ENCODE peak calls at places on chromosomes 13 and 19, in eight cellular contexts. L is lower leg skin, I is gastrocnemius medialis, Z is heart right ventricle, K is D721Med, A is HCT116, D is BJ, P is thoracic aorta. F is an unnamed sample.

GRCh38 chr13:44045179-44045562 is 165.5 kb downstream of the LACC1 start:
- DNase-seq in L (no peak), I (no peak), Z (no peak), K (no peak), A (no peak), D (no peak), P (no peak), F (no peak)

GRCh38 chr13:45295536-45295935 is 45.4 kb downstream of the TPT1 start:
- DNase-seq in L (no peak), I (peak), Z (peak), K (no peak), A (no peak), D (no peak), P (no peak), F (no peak)

GRCh38 chr19:533485-534058 is 2.0 kb downstream of the CDC34 start:
- DNase-seq in L (no peak), I (no peak), Z (no peak), K (peak), A (no peak), D (no peak), P (no peak), F (no peak)

GRCh38 chr13:112895521-112896465 is 73.2 kb upstream of the MCF2L start:
- DNase-seq in L (no peak), I (no peak), Z (no peak), K (no peak), A (no peak), D (no peak), P (no peak), F (no peak)

GRCh38 chr19:56273563-56274117 is 1.1 kb downstream of the EDDM13 start:
- DNase-seq in L (no peak), I (no peak), Z (no peak), K (no peak), A (no peak), D (no peak), P (no peak), F (no peak)

GRCh38 chr13:113860579-113861432 is 3.1 kb downstream of the GAS6 start:
- DNase-seq in L (peak), I (no peak), Z (peak), K (no peak), A (no peak), D (no peak), P (no peak), F (no peak)

GRCh38 chr19:16814526-16815100 is 14.6 kb upstream of the SIN3B start:
- DNase-seq in L (no peak), I (no peak), Z (no peak), K (no peak), A (no peak), D (no peak), P (no peak), F (no peak)

GRCh38 chr19:51637362-51637978 is 7.3 kb upstream of the SIGLEC5 start:
- DNase-seq in L (no peak), I (no peak), Z (no peak), K (no peak), A (no peak), D (no peak), P (no peak), F (no peak)

GRCh38 chr13:102852556-102852955 is 6.7 kb downstream of the ERCC5 start:
- DNase-seq in L (no peak), I (no peak), Z (no peak), K (no peak), A (no peak), D (no peak), P (no peak), F (no peak)

GRCh38 chr19:5243878-5244277 is 96.7 kb downstream of the PTPRS start:
- DNase-seq in L (no peak), I (no peak), Z (no peak), K (no peak), A (no peak), D (no peak), P (no peak), F (no peak)

GRCh38 chr13:113546571-113547247 is 37.8 kb upstream of the TFDP1 start:
- DNase-seq in L (peak), I (no peak), Z (peak), K (no peak), A (no peak), D (no peak), P (no peak), F (peak)

GRCh38 chr13:45092668-45093067 is 27.6 kb upstream of the GTF2F2 start:
- DNase-seq in L (no peak), I (no peak), Z (peak), K (no peak), A (no peak), D (no peak), P (no peak), F (no peak)

GRCh38 chr19:43776285-43776684 is 4.5 kb downstream of the KCNN4 start:
- DNase-seq in L (no peak), I (no peak), Z (no peak), K (no peak), A (no peak), D (no peak), P (no peak), F (no peak)

GRCh38 chr19:13997637-13997962 is 8.5 kb downstream of the RFX1 start:
- DNase-seq in L (no peak), I (no peak), Z (no peak), K (no peak), A (no peak), D (no peak), P (no peak), F (no peak)

GRCh38 chr13:105465745-105466144 is 1069.7 kb downstream of the EFNB2 start:
- DNase-seq in L (no peak), I (no peak), Z (no peak), K (no peak), A (no peak), D (no peak), P (no peak), F (no peak)

GRCh38 chr13:105462981-105463380 is 1072.5 kb downstream of the EFNB2 start:
- DNase-seq in L (no peak), I (no peak), Z (no peak), K (no peak), A (no peak), D (no peak), P (no peak), F (no peak)

GRCh38 chr13:105464249-105464648 is 1071.2 kb downstream of the EFNB2 start:
- DNase-seq in L (no peak), I (no peak), Z (no peak), K (no peak), A (no peak), D (no peak), P (no peak), F (no peak)

GRCh38 chr13:105465251-105465650 is 1070.2 kb downstream of the EFNB2 start:
- DNase-seq in L (no peak), I (no peak), Z (no peak), K (no peak), A (no peak), D (no peak), P (no peak), F (no peak)

GRCh38 chr13:105462098-105462497 is 1073.4 kb downstream of the EFNB2 start:
- DNase-seq in L (no peak), I (no peak), Z (no peak), K (no peak), A (no peak), D (no peak), P (no peak), F (no peak)
- TF ChIP-seq CTCF in L (no peak), I (no peak), Z (no peak), K (no peak), A (no peak), D (no peak), P (no peak), F (no peak)

GRCh38 chr13:28528848-28529247 is 33.9 kb upstream of the FLT1 start:
- DNase-seq in L (no peak), I (no peak), Z (no peak), K (no peak), A (no peak), D (no peak), P (no peak), F (no peak)
- TF ChIP-seq CTCF in L (no peak), I (no peak), Z (no peak), K (no peak), A (peak), D (no peak), P (no peak), F (no peak)

DNA sequence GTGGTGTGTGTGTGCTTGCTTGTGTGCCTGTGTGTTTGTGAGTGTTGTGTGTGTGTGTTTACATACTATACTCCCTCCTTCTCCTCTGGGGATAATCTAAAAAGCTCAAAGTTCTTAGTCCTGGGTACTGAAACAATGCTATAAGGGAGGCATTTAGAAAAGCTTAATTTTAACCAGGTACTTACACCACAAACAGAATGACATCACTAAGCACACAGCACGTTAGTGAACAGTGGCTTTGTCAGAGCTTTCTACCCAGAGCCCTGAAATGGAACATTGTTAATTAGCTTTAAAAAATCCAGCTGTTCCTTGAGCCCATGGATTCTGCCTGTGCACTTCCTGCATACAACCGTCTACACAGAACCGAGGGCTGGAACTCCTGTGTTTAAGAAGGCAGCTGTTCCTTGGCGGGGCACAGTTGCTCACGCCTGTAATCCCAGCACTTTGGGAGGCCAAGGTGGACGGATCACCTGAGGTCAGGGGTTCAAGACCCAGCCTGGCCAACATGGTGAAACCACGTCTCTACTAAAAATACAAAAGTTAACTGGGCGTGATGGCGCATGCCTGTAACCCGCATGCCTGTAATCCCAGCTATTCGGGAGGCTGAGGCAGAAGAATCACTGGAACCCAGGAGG is 69.6 kb upstream of the RNF113B start:
- DNase-seq in L (no peak), I (no peak), Z (no peak), K (no peak), A (no peak), D (no peak), P (no peak), F (no peak)
- TF ChIP-seq CTCF in L (no peak), I (no peak), Z (no peak), K (no peak), A (no peak), D (no peak), P (no peak), F (no peak)

DNA sequence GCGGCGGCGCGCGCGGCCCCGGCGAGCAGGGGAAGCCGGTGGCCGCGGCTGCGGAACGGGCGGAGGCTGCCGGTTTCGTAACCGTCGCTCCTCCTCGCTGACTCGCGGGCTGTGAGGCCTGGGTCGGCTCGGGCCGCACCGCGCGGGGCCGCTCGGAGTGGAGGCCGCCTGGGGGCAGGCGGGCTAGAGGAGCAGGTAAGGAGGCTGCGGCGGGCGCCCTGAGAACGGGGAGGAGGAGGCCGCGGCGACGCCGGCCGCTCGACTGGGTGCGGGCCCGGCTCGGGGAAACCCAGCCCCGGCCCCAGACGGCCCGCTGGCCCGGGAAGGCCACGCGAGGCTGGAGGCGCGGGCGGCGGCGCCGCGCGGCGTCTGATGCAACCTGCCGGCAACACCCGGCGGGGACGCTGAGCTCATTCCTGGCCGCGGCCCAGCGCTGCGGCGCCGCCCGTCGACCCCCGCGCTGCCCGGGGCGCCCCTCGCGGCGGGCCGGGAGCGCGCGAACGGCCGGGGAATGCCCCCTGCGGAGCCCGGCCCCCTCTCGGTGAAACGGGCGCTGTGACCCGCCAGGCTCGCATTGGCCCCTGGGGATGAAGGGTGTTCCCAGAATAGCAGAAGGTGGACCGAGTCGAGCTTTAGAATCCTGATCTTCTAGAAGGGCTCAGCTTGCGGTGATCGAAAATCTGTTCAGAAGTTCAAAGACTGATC is at the start of gene CEBPG:
- DNase-seq in L (peak), I (no peak), Z (peak), K (no peak), A (no peak), D (no peak), P (no peak), F (no peak)
- TF ChIP-seq CTCF in L (no peak), I (peak), Z (no peak), K (no peak), A (no peak), D (peak), P (no peak), F (peak)

DNA sequence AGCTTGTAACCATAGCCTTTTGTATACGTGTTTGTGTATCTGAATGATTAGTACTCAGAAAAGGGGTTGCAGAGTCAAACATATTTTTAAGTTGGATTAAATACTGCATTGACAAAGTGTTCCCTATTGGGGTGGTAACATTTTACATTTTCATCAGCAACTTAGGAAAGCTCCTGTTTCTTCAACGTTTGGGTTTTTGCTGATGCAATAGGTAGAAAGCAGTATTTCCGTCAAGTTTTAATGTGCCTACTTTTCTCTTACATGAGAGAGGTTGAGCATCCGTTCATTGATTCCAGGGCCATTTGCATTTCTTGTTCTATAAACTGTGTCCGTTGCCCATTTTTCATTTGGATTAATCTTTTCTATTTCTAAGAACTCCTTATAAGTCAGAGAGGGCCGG is 56.2 kb downstream of the SKA3 start:
- DNase-seq in L (no peak), I (no peak), Z (no peak), K (no peak), A (no peak), D (no peak), P (no peak), F (no peak)
- TF ChIP-seq CTCF in L (no peak), I (no peak), Z (no peak), K (no peak), A (no peak), D (no peak), P (no peak), F (no peak)

F was measured in ascending aorta.